ENCODE peak calls at places on chromosome X, in four cellular contexts. N, U, C and S are unnamed samples.

GRCh38 chrX:110614596-110614995 is 181.0 kb downstream of the CHRDL1 start:
- ATAC-seq in N (no peak), U (no peak), C (no peak), S (no peak)

GRCh38 chrX:119238557-119238956 is 2.5 kb downstream of the PGRMC1 start:
- ATAC-seq in N (no peak), U (no peak), C (no peak), S (no peak)

GRCh38 chrX:110853610-110854009 is 58.0 kb upstream of the CHRDL1 start:
- ATAC-seq in N (no peak), U (no peak), C (peak), S (no peak)

GRCh38 chrX:49029876-49030275 is 13.3 kb downstream of the TFE3 start:
- ATAC-seq in N (no peak), U (no peak), C (peak), S (peak)

GRCh38 chrX:130647468-130647867 is 245.7 kb downstream of the RBMX2 start:
- ATAC-seq in N (no peak), U (no peak), C (peak), S (no peak)

GRCh38 chrX:11346283-11346682 is 53.1 kb downstream of the AMELX start:
- ATAC-seq in N (no peak), U (no peak), C (no peak), S (no peak)

GRCh38 chrX:45172890-45173289 is 27.8 kb downstream of the DIPK2B start:
- ATAC-seq in N (no peak), U (no peak), C (no peak), S (no peak)

GRCh38 chrX:79081895-79082512 is 62.5 kb upstream of the GPR174 start:
- ATAC-seq in N (peak), U (peak), C (peak), S (no peak)

GRCh38 chrX:154444001-154444754 is at the start of gene FAM50A:
- ATAC-seq in N (peak), U (peak), C (peak), S (peak)

GRCh38 chrX:57137481-57137880 is 284 bp upstream of the SPIN2A start:
- ATAC-seq in N (no peak), U (no peak), C (no peak), S (peak)